ENCODE peak calls at places on chromosomes 7 and 10, in seven cellular contexts. J is A549; T is activated effector memory CD4-positive, alpha-beta T cell treated with anti-CD3 and anti-CD28 coated beads, Interleukin-2, amount 50 U/mL, for 16 hours; H is HFF-Myc; Q is SW480; R is activated gamma-delta T cell treated with Interleukin-2 at 50 U/mL for 16 hours; X is Jurkat, Clone E6-1. M is an unnamed sample.

GRCh38 chr7:7707756-7708310 is 10.6 kb downstream of the RPA3 start:
- DNase-seq in R (no peak), H (no peak), T (no peak), X (no peak), J (no peak), Q (peak; percentile 62), M (no peak)

GRCh38 chr7:131501422-131501821 is 55.0 kb downstream of the PODXL start:
- DNase-seq in X (peak; percentile 90), Q (no peak), H (no peak), R (peak; percentile 31), J (no peak), T (peak; percentile 77), M (peak; percentile 71)

GRCh38 chr7:28507538-28508282 is 95.4 kb downstream of the CREB5 start:
- DNase-seq in Q (no peak), H (no peak), J (no peak), T (no peak), R (no peak), X (no peak), M (no peak)

GRCh38 chr7:54931532-54931931 is 87.3 kb upstream of the EGFR start:
- DNase-seq in Q (no peak), R (no peak), H (no peak), J (no peak), X (no peak), T (no peak), M (no peak)

GRCh38 chr7:67512481-67512880 is 515.8 kb downstream of the TYW1 start:
- DNase-seq in T (no peak), R (no peak), X (no peak), Q (no peak), H (no peak), J (no peak), M (no peak)

GRCh38 chr7:30001953-30002352 is 12.4 kb upstream of the SCRN1 start:
- DNase-seq in T (no peak), J (no peak), X (no peak), Q (no peak), R (no peak), H (no peak), M (no peak)

GRCh38 chr10:660980-661890 is 28.2 kb downstream of the DIP2C start:
- DNase-seq in T (no peak), H (no peak), R (no peak), X (no peak), J (no peak), Q (no peak), M (no peak)

GRCh38 chr7:46383605-46384004 is 462.5 kb upstream of the IGFBP3 start:
- DNase-seq in R (no peak), J (no peak), H (no peak), Q (no peak), T (no peak), X (no peak), M (no peak)

GRCh38 chr10:62424026-62424425 is 49.9 kb downstream of the ZNF365 start:
- DNase-seq in H (no peak), Q (no peak), R (no peak), T (no peak), J (no peak), X (peak; percentile 3), M (no peak)

GRCh38 chr7:134724606-134725005 is 54.8 kb upstream of the CALD1 start:
- DNase-seq in Q (peak; percentile 17), H (no peak), J (peak; percentile 44), R (no peak), T (no peak), X (peak; percentile 9), M (no peak)

GRCh38 chr7:143049380-143049779 is 2.8 kb upstream of the OR6V1 start:
- DNase-seq in R (no peak), T (no peak), Q (no peak), J (no peak), H (no peak), X (no peak), M (no peak)

GRCh38 chr7:47254081-47255006 is 327.6 kb downstream of the TNS3 start:
- DNase-seq in R (peak; percentile 27), T (peak; percentile 77), Q (peak; percentile 66), J (peak; percentile 74), H (no peak), X (no peak), M (no peak)

GRCh38 chr10:123772645-123773508 is 106.7 kb downstream of the GPR26 start:
- DNase-seq in J (no peak), X (peak; percentile 34), T (no peak), H (no peak), Q (peak; percentile 26), R (no peak), M (peak; percentile 15)

GRCh38 chr10:79348640-79348988 is 1.3 kb downstream of the PPIF start:
- DNase-seq in Q (no peak), T (no peak), X (no peak), H (no peak), J (no peak), R (no peak), M (no peak)

GRCh38 chr10:7322623-7323022 is 88.2 kb downstream of the SFMBT2 start:
- DNase-seq in X (no peak), R (no peak), T (no peak), H (no peak), Q (no peak), J (no peak), M (no peak)

GRCh38 chr10:128633864-128634541 is 507.8 kb upstream of the MKI67 start:
- DNase-seq in Q (no peak), T (no peak), J (no peak), X (no peak), H (no peak), R (no peak), M (no peak)

GRCh38 chr10:109784236-109784635 is 139.1 kb downstream of the XPNPEP1 start:
- DNase-seq in J (no peak), Q (peak; percentile 5), T (no peak), H (no peak), X (no peak), R (no peak), M (no peak)

GRCh38 chr10:33139191-33139646 is 181.2 kb upstream of the ITGB1 start:
- DNase-seq in J (no peak), T (peak; percentile 90), R (peak; percentile 70), X (peak; percentile 98), H (no peak), Q (peak; percentile 53), M (peak; percentile 82)

GRCh38 chr10:23173549-23174074 is 18.5 kb upstream of the PTF1A start:
- DNase-seq in R (no peak), T (no peak), X (no peak), Q (no peak), H (no peak), J (no peak), M (no peak)

GRCh38 chr7:130986271-130986690 is 252.3 kb upstream of the KLF14 start:
- DNase-seq in X (no peak), Q (no peak), T (no peak), R (no peak), H (no peak), J (no peak), M (no peak)

GRCh38 chr10:26650406-26650805 is 47.1 kb upstream of the PDSS1 start:
- DNase-seq in T (no peak), Q (no peak), H (no peak), X (no peak), J (no peak), R (no peak), M (no peak)

GRCh38 chr7:20439786-20440185 is 109.1 kb downstream of the ITGB8 start:
- DNase-seq in X (no peak), H (no peak), R (no peak), Q (no peak), T (no peak), J (no peak), M (no peak)

GRCh38 chr7:108158766-108159165 is 28.6 kb upstream of the LAMB4 start:
- DNase-seq in R (no peak), Q (no peak), T (no peak), J (no peak), X (no peak), H (no peak), M (no peak)

GRCh38 chr10:78269061-78269460 is 235.4 kb downstream of the RPS24 start:
- DNase-seq in Q (no peak), R (no peak), H (no peak), X (no peak), T (no peak), J (no peak), M (no peak)

GRCh38 chr7:128168667-128169210 is 72.3 kb upstream of the LEP start:
- DNase-seq in X (no peak), R (no peak), T (peak; percentile 61), H (no peak), Q (no peak), J (no peak), M (peak; percentile 22)

GRCh38 chr7:88278881-88279280 is 27.8 kb downstream of the STEAP4 start:
- DNase-seq in H (no peak), J (no peak), X (no peak), R (no peak), T (no peak), Q (no peak), M (no peak)